ENCODE peak calls at places on chromosome 1, in six cellular contexts. M, X, C, Q, S and J are unnamed samples.

GRCh38 chr1:191419842-191420241 is 738.4 kb upstream of the RGS18 start:
- DNase-seq in M (no peak), X (no peak), C (no peak), Q (no peak), S (no peak), J (no peak)

GRCh38 chr1:47554901-47555300 is 117.1 kb downstream of the FOXD2 start:
- DNase-seq in M (peak), X (no peak), C (no peak), Q (no peak), S (no peak), J (no peak)

GRCh38 chr1:97144527-97144926 is 422.9 kb downstream of the PTBP2 start:
- DNase-seq in M (peak), X (no peak), C (no peak), Q (no peak), S (no peak), J (no peak)

GRCh38 chr1:55128418-55128817 is 86.7 kb downstream of the USP24 start:
- DNase-seq in M (peak), X (no peak), C (no peak), Q (no peak), S (no peak), J (no peak)

GRCh38 chr1:87061742-87062156 is 147.3 kb downstream of the HS2ST1 start:
- DNase-seq in M (peak), X (peak), C (no peak), Q (no peak), S (no peak), J (no peak)

GRCh38 chr1:183783896-183784637 is 20.9 kb upstream of the RGL1 start:
- DNase-seq in M (peak), X (no peak), C (no peak), Q (peak), S (no peak), J (peak)

GRCh38 chr1:90839323-90839722 is 122.2 kb upstream of the BARHL2 start:
- DNase-seq in M (no peak), X (no peak), C (peak), Q (no peak), S (no peak), J (no peak)

GRCh38 chr1:161531986-161532875 is 7.9 kb downstream of the HSPA6 start:
- DNase-seq in M (no peak), X (no peak), C (peak), Q (no peak), S (no peak), J (no peak)

GRCh38 chr1:6270432-6270831 is 9.5 kb upstream of the GPR153 start:
- DNase-seq in M (no peak), X (no peak), C (no peak), Q (no peak), S (no peak), J (no peak)

GRCh38 chr1:207218512-207219352 is 102.7 kb upstream of the CD55 start:
- DNase-seq in M (peak), X (no peak), C (no peak), Q (no peak), S (no peak), J (no peak)

GRCh38 chr1:226001852-226002666 is 2.9 kb upstream of the SDE2 start:
- DNase-seq in M (peak), X (peak), C (no peak), Q (peak), S (peak), J (no peak)

GRCh38 chr1:199292873-199293272 is 654.0 kb downstream of the PTPRC start:
- DNase-seq in M (no peak), X (no peak), C (no peak), Q (no peak), S (no peak), J (no peak)

GRCh38 chr1:56780832-56781231 is 38.4 kb downstream of the FYB2 start:
- DNase-seq in M (no peak), X (no peak), C (peak), Q (no peak), S (no peak), J (no peak)

GRCh38 chr1:222991177-222991576 is 151.9 kb downstream of the TLR5 start:
- DNase-seq in M (no peak), X (no peak), C (no peak), Q (no peak), S (no peak), J (no peak)

GRCh38 chr1:22829001-22829989 is 118.7 kb downstream of the EPHB2 start:
- DNase-seq in M (no peak), X (no peak), C (no peak), Q (no peak), S (no peak), J (no peak)

GRCh38 chr1:182917386-182917785 is 35.6 kb downstream of the SHCBP1L start:
- DNase-seq in M (no peak), X (no peak), C (no peak), Q (no peak), S (no peak), J (no peak)

GRCh38 chr1:1777510-1777909 is 760 bp downstream of the NADK start:
- DNase-seq in M (peak), X (no peak), C (peak), Q (peak), S (no peak), J (no peak)

GRCh38 chr1:222181191-222181590 is 366.7 kb downstream of the HHIPL2 start:
- DNase-seq in M (peak), X (no peak), C (no peak), Q (no peak), S (no peak), J (no peak)

GRCh38 chr1:12601690-12602632 is 16.0 kb downstream of the DHRS3 start:
- DNase-seq in M (peak), X (no peak), C (peak), Q (no peak), S (no peak), J (peak)

GRCh38 chr1:12603224-12603623 is 14.8 kb downstream of the DHRS3 start:
- DNase-seq in M (no peak), X (no peak), C (no peak), Q (no peak), S (no peak), J (no peak)

GRCh38 chr1:12604114-12604874 is 13.7 kb downstream of the DHRS3 start:
- DNase-seq in M (peak), X (peak), C (no peak), Q (no peak), S (no peak), J (no peak)

GRCh38 chr1:12600880-12601633 is 17.0 kb downstream of the DHRS3 start:
- DNase-seq in M (peak), X (peak), C (peak), Q (peak), S (no peak), J (no peak)

GRCh38 chr1:12602633-12603024 is 15.4 kb downstream of the DHRS3 start:
- DNase-seq in M (no peak), X (no peak), C (no peak), Q (no peak), S (no peak), J (no peak)
- H3K27ac ChIP-seq in M (peak), X (no peak), C (no peak), Q (peak), S (no peak), J (no peak)

GRCh38 chr1:8370046-8370881 is 52.4 kb downstream of the SLC45A1 start:
- DNase-seq in M (no peak), X (no peak), C (peak), Q (no peak), S (no peak), J (no peak)
- H3K27ac ChIP-seq in M (no peak), X (no peak), C (peak), Q (peak), S (peak), J (peak)

DNA sequence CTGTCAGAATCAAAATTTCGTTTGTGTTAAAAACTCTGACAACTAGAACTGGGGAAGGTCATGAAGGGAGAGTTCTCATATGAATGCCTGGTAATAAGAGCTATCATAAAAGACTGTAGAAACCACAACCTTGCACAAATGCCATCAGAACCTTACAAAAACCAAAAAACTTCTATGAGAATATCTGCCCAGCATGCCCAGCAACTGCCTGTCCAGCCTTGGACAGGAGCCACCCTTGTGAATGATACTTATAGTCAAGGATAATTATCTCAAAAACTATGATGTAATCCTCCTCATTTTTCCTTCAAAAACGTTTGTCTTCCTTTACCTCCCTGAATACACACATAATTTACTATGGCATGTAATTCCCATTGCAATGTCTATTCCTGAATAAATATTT is 53.4 kb upstream of the C1orf185 start:
- DNase-seq in M (no peak), X (no peak), C (no peak), Q (no peak), S (no peak), J (no peak)
- H3K27ac ChIP-seq in M (no peak), X (no peak), C (no peak), Q (no peak), S (no peak), J (no peak)

GRCh38 chr1:110634455-110635281 is 28.5 kb upstream of the KCNA2 start:
- DNase-seq in M (peak), X (peak), C (no peak), Q (peak), S (no peak), J (peak)
- H3K27ac ChIP-seq in M (no peak), X (peak), C (no peak), Q (no peak), S (no peak), J (no peak)

GRCh38 chr1:164708596-164708995 is 149.6 kb downstream of the PBX1 start:
- DNase-seq in M (no peak), X (no peak), C (no peak), Q (no peak), S (no peak), J (no peak)
- H3K27ac ChIP-seq in M (peak), X (no peak), C (no peak), Q (no peak), S (no peak), J (no peak)